ENCODE peak calls at places on chromosomes 4 and X, in four cellular contexts. P is lower lobe of right lung, M is suprapubic skin, H is mesenchymal stem cell. W is an unnamed sample.

GRCh38 chr4:73705056-73705432 is 35.3 kb upstream of the CXCL8 start:
- DNase-seq in M (no peak), P (no peak), H (peak), W (no peak)

GRCh38 chrX:30327762-30328161 is 18.6 kb upstream of the NR0B1 start:
- DNase-seq in P (no peak), M (no peak), H (no peak), W (no peak)

GRCh38 chr4:48329976-48330375 is 11.4 kb upstream of the SLAIN2 start:
- DNase-seq in H (peak), P (no peak), M (no peak), W (no peak)

GRCh38 chr4:176676901-176677300 is 115.8 kb downstream of the VEGFC start:
- DNase-seq in M (no peak), P (no peak), H (no peak), W (no peak)

GRCh38 chrX:43405191-43405590 is 250.9 kb upstream of the MAOA start:
- DNase-seq in P (no peak), M (no peak), H (no peak), W (no peak)

GRCh38 chr4:183989471-183989870 is 84.4 kb downstream of the STOX2 start:
- DNase-seq in P (no peak), H (peak), M (no peak), W (no peak)

GRCh38 chrX:48523682-48524081 is 2.1 kb downstream of the EBP start:
- DNase-seq in P (no peak), M (no peak), H (no peak), W (no peak)

GRCh38 chr4:113179996-113180395 is 130.5 kb downstream of the ANK2 start:
- DNase-seq in H (peak), P (no peak), M (no peak), W (no peak)

GRCh38 chr4:34183916-34184315 is 2060.4 kb downstream of the ARAP2 start:
- DNase-seq in P (no peak), H (peak), M (no peak), W (no peak)

GRCh38 chr4:3708103-3708510 is 58.1 kb upstream of the ADRA2C start:
- DNase-seq in H (no peak), M (peak), P (peak), W (peak)

GRCh38 chr4:150117094-150117493 is 38.8 kb downstream of the DCLK2 start:
- DNase-seq in H (no peak), M (no peak), P (no peak), W (peak)

GRCh38 chr4:1086011-1086410 is 27.4 kb downstream of the RNF212 start:
- DNase-seq in M (no peak), P (no peak), H (no peak), W (no peak)

GRCh38 chr4:19947349-19947748 is 304.4 kb upstream of the SLIT2 start:
- DNase-seq in P (no peak), H (peak), M (no peak), W (no peak)

GRCh38 chr4:77193511-77194236 is 36.7 kb downstream of the CCNG2 start:
- DNase-seq in P (peak), H (peak), M (peak), W (peak)

GRCh38 chr4:172830295-172830764 is 338.3 kb upstream of the GALNT7 start:
- DNase-seq in P (no peak), M (no peak), H (peak), W (no peak)

GRCh38 chr4:145523117-145523516 is 41.5 kb downstream of the SMAD1 start:
- DNase-seq in H (no peak), M (no peak), P (no peak), W (no peak)

GRCh38 chr4:4339504-4340085 is 47.3 kb upstream of the NSG1 start:
- DNase-seq in H (no peak), P (no peak), M (no peak), W (no peak)

GRCh38 chrX:120697053-120697452 is 67.2 kb upstream of the C1GALT1C1 start:
- DNase-seq in M (no peak), H (no peak), P (no peak), W (no peak)

GRCh38 chr4:2251795-2252529 is 9.9 kb downstream of the MXD4 start:
- DNase-seq in M (peak), H (no peak), P (peak), W (no peak)

GRCh38 chr4:48742412-48742811 is 37.7 kb downstream of the FRYL start:
- DNase-seq in P (no peak), M (no peak), H (no peak), W (no peak)

GRCh38 chrX:154013614-154014360 is 5.9 kb downstream of the IRAK1 start:
- DNase-seq in H (peak), P (peak), M (no peak), W (no peak)

GRCh38 chr4:23779839-23780238 is 110.0 kb downstream of the PPARGC1A start:
- DNase-seq in P (no peak), M (no peak), H (no peak), W (no peak)

GRCh38 chr4:98113005-98113404 is 30.3 kb downstream of the STPG2 start:
- DNase-seq in M (no peak), P (no peak), H (peak), W (no peak)

GRCh38 chrX:39729834-39730670 is 367.7 kb downstream of the BCOR start:
- DNase-seq in M (no peak), H (peak), P (no peak), W (no peak)

GRCh38 chr4:8266088-8266487 is 3.5 kb upstream of the HTRA3 start:
- DNase-seq in M (no peak), P (no peak), H (no peak), W (no peak)

GRCh38 chr4:164379694-164380093 is 374.2 kb upstream of the SMIM31 start:
- DNase-seq in P (no peak), M (no peak), H (no peak), W (no peak)

GRCh38 chr4:130026185-130026584 is 930.2 kb downstream of the C4orf33 start:
- DNase-seq in P (no peak), M (no peak), H (no peak), W (no peak)

GRCh38 chr4:88442636-88443260 is 14.2 kb upstream of the HERC5 start:
- DNase-seq in H (no peak), P (no peak), M (no peak), W (peak)

GRCh38 chr4:56406151-56406550 is 18.9 kb upstream of the AASDH start:
- DNase-seq in P (no peak), H (no peak), M (no peak), W (no peak)

DNA sequence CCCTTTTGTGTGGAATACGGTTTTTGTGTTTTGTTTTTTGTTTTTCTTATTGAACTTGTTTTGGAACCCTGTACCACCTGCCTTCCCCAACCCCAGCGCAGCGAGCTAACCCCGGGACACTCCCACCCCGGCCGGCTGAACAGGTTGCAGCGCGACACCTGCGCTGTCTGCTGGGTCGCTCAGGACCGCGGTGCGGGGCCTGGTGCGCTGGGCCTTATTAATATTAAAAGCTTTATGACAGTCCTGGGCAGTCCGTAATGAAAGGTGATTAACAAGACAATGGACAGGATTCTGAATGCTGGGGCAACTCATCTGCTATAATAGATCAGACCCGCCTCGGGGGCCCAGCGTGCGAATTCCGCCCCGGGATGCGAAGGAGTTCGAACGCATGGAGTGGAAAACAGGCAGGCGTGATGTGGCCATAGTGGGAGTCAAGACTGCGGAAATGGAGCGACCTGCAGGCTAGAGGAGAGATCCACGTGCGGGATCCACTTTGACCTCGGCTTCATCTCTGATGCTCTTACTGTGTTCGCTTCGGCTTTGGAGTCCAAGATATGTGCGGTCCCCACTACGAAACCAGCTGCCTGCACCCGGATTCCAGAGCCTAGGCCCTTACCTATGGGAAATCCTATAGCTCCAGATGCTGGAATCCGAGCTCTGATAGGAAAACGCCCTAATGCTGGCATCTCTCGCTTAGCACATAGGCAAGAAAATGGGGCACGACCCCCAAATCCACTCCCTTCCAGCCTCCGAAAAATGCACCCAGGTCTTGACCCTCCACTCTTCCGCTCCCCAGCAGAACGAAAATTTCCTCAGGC is 69.0 kb upstream of the TMEM33 start:
- DNase-seq in H (no peak), M (no peak), P (no peak), W (no peak)
- H3K4me3 ChIP-seq in H (no peak), M (no peak), P (no peak), W (no peak)

DNA sequence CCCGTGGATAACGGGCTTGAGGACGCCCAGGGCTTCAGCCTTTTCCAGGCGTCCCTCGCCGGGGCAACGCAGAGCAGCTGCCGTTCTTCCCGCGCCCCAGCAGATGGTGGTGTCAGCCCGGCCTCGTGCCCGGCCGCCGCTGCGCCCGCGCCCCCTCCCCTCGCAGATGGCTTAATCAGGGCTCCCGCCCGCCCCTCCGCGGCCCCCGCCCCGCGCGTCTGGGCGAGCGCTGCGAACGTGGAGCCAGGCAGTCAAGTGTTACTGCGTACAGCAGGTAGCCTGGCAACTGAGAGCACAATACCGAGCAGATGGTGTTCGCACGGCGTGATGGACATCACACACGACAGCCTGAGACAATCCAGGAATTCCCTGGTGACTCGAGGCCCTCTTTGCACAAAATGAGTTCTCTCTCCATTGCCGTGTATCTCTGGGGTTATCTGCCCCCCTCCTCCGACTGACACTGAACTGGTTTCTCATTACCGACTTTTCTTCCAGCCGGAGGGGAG is 69.3 kb downstream of the MGST2 start:
- DNase-seq in H (peak), M (peak), P (peak), W (peak)
- H3K27ac ChIP-seq in H (no peak), M (peak), P (peak), W (peak)

GRCh38 chrX:111363741-111364140 is 48.3 kb downstream of the DCX start:
- DNase-seq in M (no peak), P (no peak), H (no peak), W (no peak)

GRCh38 chrX:111365770-111366325 is 46.1 kb downstream of the DCX start:
- DNase-seq in M (no peak), H (no peak), P (no peak), W (no peak)

GRCh38 chrX:111360839-111361238 is 51.2 kb downstream of the DCX start:
- DNase-seq in H (no peak), P (no peak), M (no peak), W (no peak)

GRCh38 chrX:111361751-111362150 is 50.2 kb downstream of the DCX start:
- DNase-seq in H (no peak), P (no peak), M (no peak), W (no peak)
- H3K4me3 ChIP-seq in H (no peak), P (no peak), M (no peak), W (no peak)

DNA sequence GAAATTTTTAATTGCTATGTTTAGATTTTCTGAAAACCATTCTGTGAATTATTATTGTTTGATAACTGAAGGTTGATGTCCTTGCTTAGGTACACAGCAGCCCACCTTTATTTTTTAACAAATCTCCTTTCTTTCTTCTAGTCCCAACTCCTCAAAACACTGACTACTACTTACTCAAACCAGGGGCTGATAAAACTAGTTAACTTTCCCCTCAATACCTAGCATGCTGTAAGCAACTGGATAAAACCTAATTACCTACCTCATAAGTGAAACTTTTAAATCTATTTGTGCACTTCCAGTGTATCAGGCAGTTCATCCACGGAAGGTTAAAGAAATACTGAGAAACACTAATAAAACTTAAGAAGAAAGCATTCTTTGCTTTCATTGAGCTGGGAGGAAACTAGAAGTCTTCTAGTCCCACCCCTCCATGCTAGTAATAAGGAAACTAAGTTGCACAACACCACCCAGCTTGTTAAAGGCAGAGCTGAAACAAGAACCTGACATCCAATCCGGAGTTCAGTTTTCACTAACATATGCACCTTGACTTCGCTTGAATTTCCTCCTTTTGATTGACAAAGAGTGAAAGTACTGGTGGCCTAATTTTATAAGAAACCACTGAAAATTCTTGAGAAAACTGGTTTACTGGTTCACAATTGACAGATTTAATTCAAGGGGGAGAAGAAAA is 180.2 kb upstream of the TET2 start:
- DNase-seq in M (no peak), P (no peak), H (no peak), W (no peak)
- H3K27ac ChIP-seq in M (peak), P (peak), H (no peak), W (no peak)

GRCh38 chr4:54233128-54233696 is 4.1 kb downstream of the PDGFRA start:
- DNase-seq in P (peak), M (peak), H (peak), W (peak)

GRCh38 chr4:54232151-54232688 is 3.1 kb downstream of the PDGFRA start:
- DNase-seq in H (peak), P (no peak), M (no peak), W (no peak)

GRCh38 chr4:54231419-54232150 is 2.5 kb downstream of the PDGFRA start:
- DNase-seq in H (peak), M (peak), P (no peak), W (peak)

GRCh38 chr4:54233697-54234496 is 4.8 kb downstream of the PDGFRA start:
- DNase-seq in M (peak), P (peak), H (peak), W (peak)

DNA sequence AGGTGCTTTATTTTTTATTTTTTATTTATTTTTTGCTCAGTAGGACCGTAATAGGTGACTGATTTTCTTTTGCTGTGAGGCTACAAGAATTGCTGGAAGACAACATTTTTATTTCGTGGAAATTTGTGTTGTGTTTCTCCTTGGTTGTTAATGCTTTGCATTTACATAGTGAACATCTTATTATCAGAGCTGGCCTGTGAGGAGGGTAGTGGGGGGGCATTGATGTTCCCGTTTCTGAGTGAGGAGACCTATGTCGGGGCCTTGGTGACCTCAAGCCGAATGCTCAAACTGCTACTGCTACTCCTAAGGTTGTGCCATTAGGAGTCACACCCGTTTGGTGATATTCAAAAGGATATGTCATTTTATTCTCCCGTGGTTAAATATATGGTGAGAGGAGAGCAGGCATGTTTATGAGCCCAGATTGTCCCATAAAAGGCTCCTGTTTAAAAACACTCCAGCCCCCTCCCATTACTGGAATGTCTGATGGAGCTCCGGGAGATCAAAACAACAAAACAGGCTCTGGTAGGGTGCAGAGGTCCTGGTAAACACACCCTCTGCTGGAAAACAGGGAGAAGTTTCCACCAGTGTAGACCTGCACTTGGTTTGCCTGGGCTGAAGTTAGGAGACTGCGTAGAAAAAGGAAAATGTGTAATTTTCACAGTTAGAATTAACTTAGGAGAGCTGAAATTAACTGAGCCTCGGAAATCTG is 5.6 kb downstream of the PDGFRA start:
- DNase-seq in P (no peak), H (no peak), M (no peak), W (no peak)
- H3K4me3 ChIP-seq in P (peak), H (no peak), M (peak), W (peak)